ENCODE peak calls at places on chromosomes 2 and 18, in eight cellular contexts. A is choroid plexus epithelial cell, C is mesothelial cell of epicardium, Q is endodermal cell, Z is GM12865, M is AG04449, Y is WTC11, T is Calu3. S is an unnamed sample.

GRCh38 chr2:9774266-9774665 is 69.0 kb upstream of the TAF1B start:
- DNase-seq in A (no peak), C (no peak), Q (no peak), Z (no peak), M (no peak), Y (no peak), T (no peak), S (no peak)

GRCh38 chr2:9095690-9096089 is 92.2 kb upstream of the MBOAT2 start:
- DNase-seq in A (peak), C (no peak), Q (peak), Z (no peak), M (no peak), Y (peak), T (no peak), S (peak)

GRCh38 chr18:22841840-22842239 is 91.3 kb upstream of the RBBP8 start:
- DNase-seq in A (no peak), C (no peak), Q (no peak), Z (no peak), M (no peak), Y (no peak), T (no peak), S (no peak)

GRCh38 chr2:175309799-175310198 is 128.3 kb upstream of the ATP5MC3 start:
- DNase-seq in A (peak), C (no peak), Q (peak), Z (peak), M (no peak), Y (peak), T (peak), S (no peak)

GRCh38 chr2:9124231-9124651 is 82.4 kb upstream of the ASAP2 start:
- DNase-seq in A (no peak), C (no peak), Q (peak), Z (no peak), M (no peak), Y (no peak), T (no peak), S (no peak)

GRCh38 chr2:181911830-181912229 is 20.3 kb downstream of the ITPRID2 start:
- DNase-seq in A (no peak), C (no peak), Q (no peak), Z (no peak), M (no peak), Y (no peak), T (no peak), S (no peak)

GRCh38 chr18:5937086-5937485 is 41.8 kb upstream of the TMEM200C start:
- DNase-seq in A (no peak), C (no peak), Q (no peak), Z (no peak), M (no peak), Y (no peak), T (no peak), S (no peak)

GRCh38 chr18:62566199-62566598 is 43.4 kb downstream of the ZCCHC2 start:
- DNase-seq in A (peak), C (no peak), Q (peak), Z (no peak), M (no peak), Y (peak), T (no peak), S (peak)

GRCh38 chr2:213411582-213412289 is 127.5 kb downstream of the SPAG16 start:
- DNase-seq in A (no peak), C (no peak), Q (no peak), Z (no peak), M (no peak), Y (no peak), T (peak), S (no peak)

GRCh38 chr2:239463541-239464165 is 62.8 kb upstream of the HDAC4 start:
- DNase-seq in A (no peak), C (no peak), Q (no peak), Z (no peak), M (no peak), Y (no peak), T (no peak), S (no peak)

GRCh38 chr2:178484245-178485041 is 4.2 kb downstream of the PLEKHA3 start:
- DNase-seq in A (peak), C (no peak), Q (no peak), Z (no peak), M (no peak), Y (no peak), T (peak), S (peak)

GRCh38 chr2:196206804-196207203 is 35.4 kb upstream of the STK17B start:
- DNase-seq in A (peak), C (no peak), Q (no peak), Z (no peak), M (no peak), Y (no peak), T (no peak), S (peak)

GRCh38 chr2:232483296-232483922 is 4.2 kb downstream of the ECEL1 start:
- DNase-seq in A (no peak), C (no peak), Q (peak), Z (no peak), M (no peak), Y (peak), T (no peak), S (no peak)

GRCh38 chr2:163649080-163649479 is 86.7 kb downstream of the FIGN start:
- DNase-seq in A (peak), C (no peak), Q (no peak), Z (no peak), M (no peak), Y (no peak), T (no peak), S (no peak)

GRCh38 chr18:35267809-35268208 is 22.2 kb downstream of the ZSCAN30 start:
- DNase-seq in A (no peak), C (no peak), Q (no peak), Z (no peak), M (no peak), Y (no peak), T (no peak), S (peak)

GRCh38 chr2:88038263-88039105 is 17.1 kb downstream of the KRCC1 start:
- DNase-seq in A (peak), C (no peak), Q (no peak), Z (no peak), M (peak), Y (no peak), T (no peak), S (no peak)

GRCh38 chr2:162123806-162124758 is 28.0 kb downstream of the GCG start:
- DNase-seq in A (peak), C (no peak), Q (no peak), Z (peak), M (no peak), Y (no peak), T (peak), S (peak)

GRCh38 chr2:149885468-149885867 is 297.9 kb upstream of the MMADHC start:
- DNase-seq in A (peak), C (no peak), Q (no peak), Z (no peak), M (no peak), Y (no peak), T (no peak), S (no peak)

GRCh38 chr2:40213616-40214015 is 238.3 kb downstream of the SLC8A1 start:
- DNase-seq in A (no peak), C (no peak), Q (no peak), Z (no peak), M (no peak), Y (no peak), T (no peak), S (no peak)

GRCh38 chr2:144014108-144014507 is 505.8 kb downstream of the ZEB2 start:
- DNase-seq in A (peak), C (no peak), Q (no peak), Z (no peak), M (no peak), Y (no peak), T (no peak), S (no peak)

GRCh38 chr2:217183471-217183870 is 323.6 kb upstream of the TNP1 start:
- DNase-seq in A (no peak), C (no peak), Q (no peak), Z (no peak), M (no peak), Y (no peak), T (no peak), S (no peak)

GRCh38 chr2:196718796-196719564 is 79.5 kb downstream of the CCDC150 start:
- DNase-seq in A (peak), C (no peak), Q (peak), Z (no peak), M (no peak), Y (peak), T (peak), S (peak)

GRCh38 chr2:84493494-84493893 is 22.8 kb upstream of the DNAH6 start:
- DNase-seq in A (peak), C (no peak), Q (no peak), Z (no peak), M (peak), Y (no peak), T (no peak), S (no peak)

GRCh38 chr2:84491741-84492140 is 24.6 kb upstream of the DNAH6 start:
- DNase-seq in A (no peak), C (no peak), Q (no peak), Z (no peak), M (no peak), Y (no peak), T (no peak), S (no peak)

GRCh38 chr2:84491256-84491655 is 25.0 kb upstream of the DNAH6 start:
- DNase-seq in A (no peak), C (no peak), Q (no peak), Z (no peak), M (no peak), Y (no peak), T (no peak), S (no peak)

GRCh38 chr2:84494070-84494469 is 22.2 kb upstream of the DNAH6 start:
- DNase-seq in A (no peak), C (no peak), Q (no peak), Z (no peak), M (no peak), Y (no peak), T (no peak), S (no peak)

GRCh38 chr2:84492571-84492970 is 23.7 kb upstream of the DNAH6 start:
- DNase-seq in A (peak), C (no peak), Q (no peak), Z (no peak), M (no peak), Y (no peak), T (no peak), S (no peak)
- TF ChIP-seq CTCF in A (peak), C (no peak), Q (peak), Z (no peak), M (no peak), Y (no peak), T (no peak), S (no peak)

DNA sequence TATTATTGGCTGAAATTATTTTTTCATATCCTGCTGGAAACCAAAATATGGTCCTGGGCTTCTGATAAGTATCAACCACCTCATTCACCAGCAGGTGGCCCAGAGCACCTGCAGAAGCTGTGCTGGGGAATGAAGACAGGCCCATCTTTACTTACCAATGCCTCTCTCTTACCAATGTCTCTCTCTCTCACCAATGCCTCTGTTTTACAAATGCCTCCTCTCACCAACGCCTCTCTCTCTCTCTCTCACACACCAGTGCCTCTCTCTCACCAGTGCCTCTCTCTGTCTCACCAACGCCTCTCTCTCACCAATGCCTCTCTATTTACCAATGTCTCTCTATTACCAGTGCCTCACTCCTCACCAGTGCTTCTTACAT is 2.3 kb upstream of the MAL start:
- DNase-seq in A (no peak), C (no peak), Q (no peak), Z (peak), M (no peak), Y (no peak), T (peak), S (no peak)
- TF ChIP-seq CTCF in A (peak), C (no peak), Q (peak), Z (peak), M (no peak), Y (no peak), T (peak), S (no peak)

GRCh38 chr2:219003979-219004378 is 10.8 kb upstream of the CRYBA2 start:
- DNase-seq in A (no peak), C (no peak), Q (no peak), Z (no peak), M (no peak), Y (no peak), T (no peak), S (no peak)

GRCh38 chr2:219001577-219002394 is 8.6 kb upstream of the CRYBA2 start:
- DNase-seq in A (no peak), C (no peak), Q (peak), Z (no peak), M (no peak), Y (peak), T (peak), S (no peak)

GRCh38 chr2:219001100-219001576 is 7.9 kb upstream of the CRYBA2 start:
- DNase-seq in A (no peak), C (no peak), Q (peak), Z (no peak), M (no peak), Y (no peak), T (no peak), S (no peak)

GRCh38 chr2:219003267-219003634 is 10.0 kb upstream of the CRYBA2 start:
- DNase-seq in A (no peak), C (no peak), Q (no peak), Z (no peak), M (no peak), Y (no peak), T (no peak), S (no peak)

DNA sequence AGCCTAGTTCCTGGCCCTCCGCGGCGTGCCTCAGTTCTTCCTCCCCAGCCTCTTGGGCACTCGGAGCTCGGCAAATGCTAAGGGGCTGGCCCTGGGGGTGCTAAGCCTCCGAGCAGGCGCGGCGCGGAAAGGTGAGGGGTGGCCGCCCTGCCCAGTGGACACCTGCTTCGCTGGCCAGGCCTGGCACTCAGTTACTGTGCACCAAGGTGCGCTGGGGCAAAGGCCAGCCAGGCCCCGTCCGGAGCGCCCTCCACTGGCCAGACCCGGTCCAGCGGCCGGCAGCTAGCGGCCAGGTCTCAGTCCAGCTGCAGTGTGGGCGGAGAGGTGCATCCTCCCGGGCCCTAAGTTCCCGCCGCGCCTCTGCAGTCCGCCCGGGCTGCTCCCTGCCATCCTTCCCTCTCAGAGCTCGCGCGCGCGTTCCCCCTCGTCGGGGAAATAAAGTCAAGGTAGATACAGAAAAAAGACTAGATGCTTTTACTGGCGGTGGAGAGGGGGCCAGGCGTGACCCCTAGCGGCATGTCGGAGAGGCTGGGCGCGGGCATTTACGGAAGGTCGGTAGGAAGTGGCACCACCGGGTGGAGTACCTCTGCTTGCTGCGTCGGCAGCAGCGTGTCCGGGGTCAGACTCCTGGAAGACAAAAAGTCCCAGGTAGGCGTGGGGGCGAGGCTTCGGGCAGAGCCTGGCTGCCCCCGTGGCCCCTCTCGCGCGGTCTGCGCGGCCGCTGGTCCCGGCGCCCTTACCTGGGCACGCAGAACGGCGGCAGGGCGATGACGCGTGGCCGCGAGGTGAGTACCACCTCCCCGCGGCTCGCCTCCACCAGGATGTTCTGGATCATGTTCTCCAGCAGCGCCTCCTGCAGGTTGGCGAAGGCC is 9.4 kb upstream of the CRYBA2 start:
- DNase-seq in A (peak), C (peak), Q (peak), Z (peak), M (no peak), Y (peak), T (peak), S (no peak)
- TF ChIP-seq CTCF in A (peak), C (peak), Q (peak), Z (peak), M (peak), Y (peak), T (peak), S (no peak)

GRCh38 chr2:55268288-55268906 is 634 bp downstream of the MTIF2 start:
- DNase-seq in A (no peak), C (no peak), Q (no peak), Z (peak), M (no peak), Y (no peak), T (no peak), S (no peak)

GRCh38 chr2:55268907-55269611 is at the start of gene MTIF2:
- DNase-seq in A (peak), C (peak), Q (peak), Z (peak), M (peak), Y (peak), T (peak), S (peak)
- TF ChIP-seq CTCF in A (peak), C (no peak), Q (no peak), Z (peak), M (peak), Y (no peak), T (no peak), S (no peak)

GRCh38 chr18:47204908-47205522 is 28.9 kb upstream of the IER3IP1 start:
- DNase-seq in A (peak), C (no peak), Q (peak), Z (peak), M (no peak), Y (peak), T (peak), S (peak)
- TF ChIP-seq CTCF in A (peak), C (peak), Q (peak), Z (peak), M (peak), Y (peak), T (peak), S (peak)

DNA sequence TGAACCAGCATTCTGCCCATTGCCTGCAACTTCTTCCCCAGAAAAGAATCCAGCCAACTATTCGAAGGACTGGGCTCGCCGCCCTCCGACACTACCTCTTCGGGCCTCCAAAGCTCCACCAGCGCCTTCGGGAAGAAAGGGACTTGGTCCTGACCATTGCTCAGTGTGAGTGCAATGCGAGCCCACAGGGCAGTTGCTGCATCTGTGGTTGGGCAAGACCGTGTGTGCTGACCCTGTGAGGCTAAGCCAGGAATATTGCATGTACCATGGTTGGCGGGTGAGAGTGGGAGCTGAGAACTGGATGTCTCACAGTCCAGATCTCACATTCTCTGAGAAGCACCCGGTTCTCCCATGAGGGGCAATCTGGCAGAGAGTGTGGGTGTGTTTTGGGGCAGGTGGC is 16.5 kb downstream of the ELMOD3 start:
- DNase-seq in A (no peak), C (no peak), Q (no peak), Z (no peak), M (no peak), Y (no peak), T (no peak), S (no peak)
- TF ChIP-seq CTCF in A (no peak), C (no peak), Q (no peak), Z (no peak), M (no peak), Y (no peak), T (no peak), S (no peak)

GRCh38 chr2:31067259-31067658 is 71.0 kb downstream of the GALNT14 start:
- DNase-seq in A (peak), C (no peak), Q (no peak), Z (no peak), M (no peak), Y (peak), T (no peak), S (no peak)
- TF ChIP-seq CTCF in A (peak), C (no peak), Q (peak), Z (no peak), M (peak), Y (no peak), T (no peak), S (no peak)

DNA sequence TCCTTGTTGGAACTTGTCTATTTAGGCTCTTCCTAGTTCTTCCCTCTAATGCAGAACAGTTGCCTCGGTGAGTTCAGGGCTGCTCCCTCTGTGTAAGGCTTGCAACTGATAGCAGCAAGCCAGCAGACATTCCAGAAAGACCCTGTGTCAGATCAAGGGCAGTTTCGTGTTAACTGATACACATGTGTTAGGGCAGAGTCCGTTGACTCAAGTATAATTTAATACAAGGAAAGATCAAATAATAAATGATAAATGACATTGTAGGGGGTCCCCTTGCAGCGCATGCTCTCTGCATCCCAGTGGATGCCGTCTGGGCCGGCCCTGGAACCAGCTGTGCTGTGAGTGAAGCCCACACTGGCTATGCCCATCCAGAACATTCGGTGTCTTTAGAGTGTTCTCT is 180.3 kb downstream of the AGAP1 start:
- DNase-seq in A (no peak), C (no peak), Q (no peak), Z (no peak), M (no peak), Y (no peak), T (no peak), S (no peak)
- TF ChIP-seq CTCF in A (no peak), C (no peak), Q (no peak), Z (no peak), M (no peak), Y (no peak), T (no peak), S (no peak)

S was measured in tibial nerve.